ENCODE peak calls at places on chromosomes 7 and 10, in nine cellular contexts. B is Panc1; T is GM10248; V is A549; G is psoas muscle; J is CD8-positive, alpha-beta T cell; O is retinal pigment epithelial cell; U is AG09319; S is GM13977. H is an unnamed sample.

GRCh38 chr7:2965745-2966270 is 77.9 kb downstream of the CARD11 start:
- DNase-seq in G (no peak), J (no peak), T (no peak), V (no peak), B (no peak), S (no peak), O (no peak), U (no peak), H (no peak)

GRCh38 chr10:9209105-9209798 is 1154.8 kb downstream of the GATA3 start:
- DNase-seq in T (peak), S (peak), U (peak), V (peak), J (peak), B (peak), O (peak), G (peak), H (peak)

GRCh38 chr7:110061387-110061786 is 1029.5 kb upstream of the LRRN3 start:
- DNase-seq in S (peak), V (no peak), B (no peak), O (no peak), G (no peak), J (no peak), T (peak), U (no peak), H (peak)

GRCh38 chr10:29113251-29113945 is 175.5 kb upstream of the LYZL1 start:
- DNase-seq in B (no peak), G (no peak), O (no peak), V (no peak), J (no peak), T (no peak), S (no peak), U (no peak), H (no peak)

GRCh38 chr10:104036518-104037260 is 49.0 kb downstream of the COL17A1 start:
- DNase-seq in O (no peak), U (no peak), G (no peak), T (peak), B (no peak), S (peak), J (no peak), V (no peak), H (peak)

GRCh38 chr7:157426463-157427301 is 89.9 kb downstream of the DNAJB6 start:
- DNase-seq in V (no peak), G (peak), O (no peak), J (no peak), U (no peak), T (no peak), S (no peak), B (no peak), H (no peak)

GRCh38 chr10:107689318-107689717 is 524.8 kb upstream of the SORCS1 start:
- DNase-seq in S (no peak), G (no peak), T (no peak), V (no peak), J (no peak), O (no peak), U (no peak), B (no peak), H (no peak)

GRCh38 chr10:35126530-35127288 is at the start of gene CREM:
- DNase-seq in G (peak), B (peak), T (peak), O (peak), S (peak), J (peak), V (peak), U (peak), H (peak)

GRCh38 chr7:152406491-152406890 is 29.3 kb downstream of the KMT2C start:
- DNase-seq in T (no peak), J (no peak), O (no peak), B (no peak), V (no peak), U (no peak), G (no peak), S (no peak), H (no peak)

GRCh38 chr10:45464958-45465567 is 91.0 kb downstream of the ALOX5 start:
- DNase-seq in B (peak), T (peak), S (peak), O (peak), U (peak), V (peak), J (peak), G (peak), H (peak)

GRCh38 chr10:43045246-43045621 is 31.6 kb upstream of the RET start:
- DNase-seq in V (no peak), U (no peak), S (no peak), G (no peak), T (no peak), J (no peak), B (no peak), O (no peak), H (no peak)

GRCh38 chr10:60175418-60175817 is 214.3 kb downstream of the ANK3 start:
- DNase-seq in V (no peak), G (no peak), J (no peak), B (no peak), T (no peak), S (no peak), O (no peak), U (no peak), H (no peak)

GRCh38 chr7:117931314-117931713 is 58.1 kb upstream of the CTTNBP2 start:
- DNase-seq in J (no peak), G (no peak), O (no peak), V (no peak), T (no peak), B (no peak), U (no peak), S (no peak), H (no peak)
- TF ChIP-seq CTCF in J (no peak), G (no peak), O (no peak), V (no peak), T (no peak), B (no peak), U (no peak), S (no peak), H (no peak)

GRCh38 chr10:71623098-71623985 is 96.2 kb downstream of the C10orf105 start:
- DNase-seq in V (peak), S (peak), J (no peak), U (no peak), G (no peak), O (no peak), B (no peak), T (no peak), H (no peak)
- TF ChIP-seq CTCF in V (peak), S (peak), J (no peak), U (peak), G (no peak), O (peak), B (no peak), T (no peak), H (no peak)

GRCh38 chr10:95284807-95285206 is 6.0 kb downstream of the PDLIM1 start:
- DNase-seq in G (no peak), V (no peak), O (no peak), S (no peak), U (no peak), B (no peak), T (no peak), J (no peak), H (no peak)
- TF ChIP-seq CTCF in G (peak), V (no peak), O (no peak), S (no peak), U (no peak), B (no peak), T (peak), J (no peak), H (no peak)

GRCh38 chr7:138603549-138604324 is 97.4 kb downstream of the SVOPL start:
- DNase-seq in G (no peak), S (no peak), V (no peak), O (no peak), U (no peak), T (no peak), J (no peak), B (no peak), H (no peak)
- TF ChIP-seq CTCF in G (no peak), S (no peak), V (no peak), O (no peak), U (no peak), T (no peak), J (no peak), B (no peak), H (no peak)

GRCh38 chr10:101492814-101493213 is 95.2 kb downstream of the POLL start:
- DNase-seq in V (no peak), B (no peak), S (no peak), G (no peak), U (no peak), J (no peak), O (no peak), T (no peak), H (no peak)

GRCh38 chr10:101494650-101495049 is 93.4 kb downstream of the POLL start:
- DNase-seq in S (no peak), U (no peak), O (no peak), J (no peak), T (no peak), G (no peak), B (no peak), V (no peak), H (no peak)

GRCh38 chr10:101493249-101493648 is 94.8 kb downstream of the POLL start:
- DNase-seq in G (no peak), J (no peak), S (no peak), U (no peak), T (no peak), V (no peak), B (no peak), O (no peak), H (no peak)

GRCh38 chr10:101493782-101494281 is 94.2 kb downstream of the POLL start:
- DNase-seq in S (no peak), J (no peak), G (no peak), O (no peak), V (no peak), B (no peak), U (no peak), T (no peak), H (no peak)

DNA sequence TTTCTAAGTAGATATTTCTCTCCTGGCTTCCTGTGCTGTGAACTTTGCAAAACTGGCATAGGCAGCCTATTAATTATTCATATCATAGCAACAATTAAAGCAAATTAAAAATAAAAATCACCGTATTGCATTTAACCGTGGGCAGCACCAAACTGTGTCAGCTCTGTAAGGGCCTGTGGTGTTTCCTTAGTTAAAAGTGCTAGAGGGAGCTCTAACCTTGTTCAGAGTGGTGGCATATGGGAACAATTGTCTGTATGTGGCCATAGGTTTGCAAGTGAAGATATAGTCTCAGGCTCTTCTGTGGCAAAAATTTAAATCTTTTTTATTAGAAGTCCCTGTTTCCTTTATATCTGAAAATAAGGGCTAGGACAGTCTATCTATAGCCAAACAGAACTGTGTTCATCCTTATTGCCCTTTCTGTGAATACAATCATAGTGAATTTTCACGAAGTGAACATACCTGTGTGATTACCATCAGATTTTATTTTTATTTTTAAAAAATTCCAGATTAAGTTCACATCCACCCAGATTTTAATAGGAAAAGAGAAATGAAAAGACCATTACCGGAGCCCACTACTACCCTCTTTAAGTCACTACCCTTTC is 92.6 kb downstream of the POLL start:
- DNase-seq in J (no peak), U (no peak), T (no peak), V (no peak), G (no peak), O (no peak), S (no peak), B (peak), H (no peak)
- TF ChIP-seq CTCF in J (no peak), U (peak), T (peak), V (peak), G (peak), O (peak), S (peak), B (peak), H (no peak)

DNA sequence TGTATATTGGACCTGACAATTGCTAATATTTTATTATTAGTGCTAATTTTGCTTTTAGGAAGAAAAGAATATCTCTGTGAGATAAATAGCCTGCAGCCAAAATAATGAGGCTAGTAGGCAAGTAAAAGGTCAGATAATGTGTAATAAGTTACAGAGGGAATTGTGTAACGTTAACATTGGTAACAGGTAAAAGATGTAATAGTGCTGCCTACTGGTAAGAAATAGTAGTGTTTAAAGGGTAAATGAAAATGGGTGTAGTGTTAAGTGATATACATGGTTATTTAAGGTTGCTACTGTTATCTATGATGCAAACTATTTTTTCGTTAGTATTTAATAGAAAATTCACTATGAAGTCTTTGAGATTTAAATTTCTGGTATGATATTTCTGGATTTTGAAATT is 9.2 kb upstream of the FOXP2 start:
- DNase-seq in U (no peak), O (no peak), S (no peak), J (no peak), B (no peak), V (peak), G (no peak), T (no peak), H (no peak)
- TF ChIP-seq CTCF in U (peak), O (peak), S (peak), J (no peak), B (peak), V (peak), G (peak), T (peak), H (peak)

GRCh38 chr7:128217972-128218652 is 23.0 kb upstream of the LEP start:
- DNase-seq in G (no peak), O (no peak), B (no peak), J (no peak), V (peak), S (no peak), T (no peak), U (no peak), H (no peak)
- TF ChIP-seq CTCF in G (no peak), O (peak), B (peak), J (no peak), V (no peak), S (no peak), T (no peak), U (no peak), H (no peak)

DNA sequence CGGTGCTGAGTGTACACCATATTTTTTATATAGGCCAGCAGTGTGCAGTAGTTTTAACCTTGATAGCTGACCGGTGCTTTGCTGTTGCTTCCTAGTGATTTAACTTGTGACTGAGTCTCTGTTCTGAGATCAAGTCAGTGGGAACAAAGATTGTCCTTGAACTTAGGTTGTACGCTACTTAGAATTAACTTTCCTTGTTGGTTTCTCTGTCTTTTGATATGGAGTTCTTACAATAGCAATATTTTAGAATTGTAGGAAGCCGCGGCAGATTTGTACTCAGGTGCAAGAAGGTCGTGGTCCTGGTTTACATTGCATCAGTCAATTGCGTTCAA is 1.3 kb downstream of the DDX21 start:
- DNase-seq in S (no peak), V (peak), T (no peak), O (no peak), U (no peak), B (no peak), J (no peak), G (no peak), H (no peak)
- TF ChIP-seq CTCF in S (no peak), V (no peak), T (no peak), O (no peak), U (no peak), B (no peak), J (no peak), G (no peak), H (no peak)

GRCh38 chr7:132755538-132756481 is 179.5 kb upstream of the PLXNA4 start:
- DNase-seq in G (no peak), S (no peak), U (no peak), B (no peak), V (no peak), J (no peak), O (no peak), T (no peak), H (no peak)
- TF ChIP-seq CTCF in G (no peak), S (no peak), U (no peak), B (no peak), V (no peak), J (no peak), O (no peak), T (no peak), H (no peak)

H was measured in GM13976.